ENCODE peak calls at places on chromosome 5, in four cellular contexts. One of them, this sample, is unnamed.

GRCh38 chr5:106171132-106171531 is 1499.6 kb downstream of the EFNA5 start:
- DNase-seq in IMR-90: no peak
- DNase-seq in GM12878: no peak
- DNase-seq in K562: no peak
- DNase-seq in this sample: peak

GRCh38 chr5:76742586-76742985 is 26.7 kb downstream of the F2R start:
- DNase-seq in IMR-90: peak
- DNase-seq in GM12878: no peak
- DNase-seq in K562: no peak
- DNase-seq in this sample: no peak

GRCh38 chr5:150122158-150122510 is 33.5 kb downstream of the PDGFRB start:
- DNase-seq in IMR-90: no peak
- DNase-seq in GM12878: no peak
- DNase-seq in K562: peak
- DNase-seq in this sample: no peak

GRCh38 chr5:178198706-178199105 is 5.6 kb upstream of the HNRNPAB start:
- DNase-seq in IMR-90: no peak
- DNase-seq in GM12878: no peak
- DNase-seq in K562: no peak
- DNase-seq in this sample: no peak

GRCh38 chr5:98927242-98927987 is 1.4 kb downstream of the CHD1 start:
- DNase-seq in IMR-90: peak
- DNase-seq in GM12878: no peak
- DNase-seq in K562: peak
- DNase-seq in this sample: peak

GRCh38 chr5:95925345-95925744 is 36.3 kb downstream of the ELL2 start:
- DNase-seq in IMR-90: no peak
- DNase-seq in GM12878: no peak
- DNase-seq in K562: no peak
- DNase-seq in this sample: no peak

GRCh38 chr5:143213231-143213850 is 190.1 kb downstream of the NR3C1 start:
- DNase-seq in IMR-90: peak
- DNase-seq in GM12878: no peak
- DNase-seq in K562: no peak
- DNase-seq in this sample: no peak

GRCh38 chr5:159504106-159504856 is 174.0 kb upstream of the IL12B start:
- DNase-seq in IMR-90: peak
- DNase-seq in GM12878: no peak
- DNase-seq in K562: no peak
- DNase-seq in this sample: no peak

GRCh38 chr5:73591698-73592501 is 26.4 kb downstream of the UTP15 start:
- DNase-seq in IMR-90: peak
- DNase-seq in GM12878: no peak
- DNase-seq in K562: no peak
- DNase-seq in this sample: peak

GRCh38 chr5:77518304-77518703 is 26.2 kb upstream of the WDR41 start:
- DNase-seq in IMR-90: peak
- DNase-seq in GM12878: no peak
- DNase-seq in K562: no peak
- DNase-seq in this sample: peak

GRCh38 chr5:115895821-115896220 is 54.1 kb downstream of the AP3S1 start:
- DNase-seq in IMR-90: peak
- DNase-seq in GM12878: no peak
- DNase-seq in K562: no peak
- DNase-seq in this sample: no peak

DNA sequence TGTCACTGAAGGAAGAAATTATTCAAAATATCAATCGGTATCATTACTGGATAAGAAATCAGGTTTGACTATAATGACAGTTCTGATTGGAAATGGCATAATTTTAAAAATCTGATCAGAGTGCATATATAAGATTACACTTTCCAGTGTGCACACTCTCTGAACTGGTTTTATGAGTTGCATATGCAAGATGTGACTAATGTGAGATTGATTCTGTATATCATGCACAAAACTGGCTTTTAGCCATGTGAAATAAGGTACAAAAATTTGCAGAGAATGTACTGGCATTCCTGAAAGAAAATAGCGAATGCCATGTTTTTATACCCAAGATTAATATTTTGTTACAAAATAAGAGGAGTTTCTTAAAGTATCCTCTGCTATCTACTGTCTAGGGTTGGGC is 70.6 kb downstream of the LNPEP start:
- DNase-seq in IMR-90: peak
- DNase-seq in GM12878: no peak
- DNase-seq in K562: no peak
- DNase-seq in this sample: no peak
- TF ChIP-seq CTCF in IMR-90: no peak
- TF ChIP-seq CTCF in GM12878: no peak
- TF ChIP-seq CTCF in K562: no peak
- TF ChIP-seq CTCF in this sample: no peak

DNA sequence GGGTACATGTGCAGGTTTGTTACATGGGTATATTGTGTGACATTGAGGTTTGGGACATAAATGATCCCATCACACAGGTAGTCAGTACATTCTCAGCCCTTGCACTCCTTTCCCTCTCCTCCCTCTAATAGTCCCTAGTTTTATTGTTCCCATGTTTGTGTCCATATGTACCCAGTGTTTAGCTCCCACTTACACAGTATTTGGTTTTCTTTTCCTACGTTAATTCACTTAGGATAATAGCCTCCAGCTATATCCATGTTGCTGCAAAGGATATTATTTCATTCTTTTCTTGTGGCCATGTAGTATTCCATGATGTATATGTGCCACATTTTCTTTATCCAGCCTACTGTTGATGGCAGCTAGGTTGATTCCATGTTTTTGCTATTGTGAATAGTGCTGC is 27.4 kb downstream of the CNOT6 start:
- DNase-seq in IMR-90: no peak
- DNase-seq in GM12878: no peak
- DNase-seq in K562: no peak
- DNase-seq in this sample: no peak
- TF ChIP-seq FOS in IMR-90: no peak
- TF ChIP-seq FOS in GM12878: no peak
- TF ChIP-seq FOS in K562: no peak
- TF ChIP-seq FOS in this sample: no peak

GRCh38 chr5:52693279-52693678 is 94.4 kb upstream of the ITGA1 start:
- DNase-seq in IMR-90: peak
- DNase-seq in GM12878: no peak
- DNase-seq in K562: no peak
- DNase-seq in this sample: peak
- TF ChIP-seq CTCF in IMR-90: peak
- TF ChIP-seq CTCF in GM12878: peak
- TF ChIP-seq CTCF in K562: peak
- TF ChIP-seq CTCF in this sample: peak

GRCh38 chr5:54207566-54207965 is 102.8 kb downstream of the ARL15 start:
- DNase-seq in IMR-90: no peak
- DNase-seq in GM12878: no peak
- DNase-seq in K562: no peak
- DNase-seq in this sample: no peak

GRCh38 chr5:54211912-54212311 is 98.5 kb downstream of the ARL15 start:
- DNase-seq in IMR-90: no peak
- DNase-seq in GM12878: no peak
- DNase-seq in K562: no peak
- DNase-seq in this sample: no peak

GRCh38 chr5:54206580-54207229 is 103.7 kb downstream of the ARL15 start:
- DNase-seq in IMR-90: no peak
- DNase-seq in GM12878: no peak
- DNase-seq in K562: no peak
- DNase-seq in this sample: no peak

GRCh38 chr5:54205453-54205852 is 104.9 kb downstream of the ARL15 start:
- DNase-seq in IMR-90: no peak
- DNase-seq in GM12878: no peak
- DNase-seq in K562: no peak
- DNase-seq in this sample: no peak

DNA sequence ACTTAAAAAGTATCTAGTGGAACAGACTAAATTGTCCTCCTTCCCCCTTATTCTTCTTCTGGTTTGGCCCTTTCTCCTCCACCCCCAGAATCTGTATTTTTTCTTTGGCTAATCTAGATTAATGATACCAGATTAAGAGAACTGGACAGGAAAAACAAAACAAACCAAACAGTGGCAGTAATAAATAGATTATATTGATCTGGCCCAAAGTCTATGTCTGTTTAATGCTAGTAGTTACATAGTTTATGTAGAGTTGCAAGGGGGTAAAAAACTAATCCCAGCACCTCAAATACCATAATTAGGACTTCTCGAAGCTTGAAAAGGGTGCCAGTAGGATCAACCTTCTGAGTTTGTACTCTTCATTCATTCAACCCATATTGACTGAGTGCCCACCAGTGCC is 104.5 kb downstream of the ARL15 start:
- DNase-seq in IMR-90: no peak
- DNase-seq in GM12878: no peak
- DNase-seq in K562: no peak
- DNase-seq in this sample: no peak
- TF ChIP-seq FOS in IMR-90: no peak
- TF ChIP-seq FOS in GM12878: no peak
- TF ChIP-seq FOS in K562: no peak
- TF ChIP-seq FOS in this sample: no peak

GRCh38 chr5:163269624-163270023 is 167.8 kb upstream of the CCNG1 start:
- DNase-seq in IMR-90: no peak
- DNase-seq in GM12878: no peak
- DNase-seq in K562: no peak
- DNase-seq in this sample: no peak
- TF ChIP-seq CTCF in IMR-90: no peak
- TF ChIP-seq CTCF in GM12878: peak
- TF ChIP-seq CTCF in K562: no peak
- TF ChIP-seq CTCF in this sample: no peak

GRCh38 chr5:111929261-111929660 is 172.3 kb upstream of the NREP start:
- DNase-seq in IMR-90: no peak
- DNase-seq in GM12878: no peak
- DNase-seq in K562: no peak
- DNase-seq in this sample: no peak
- TF ChIP-seq FOS in IMR-90: no peak
- TF ChIP-seq FOS in GM12878: no peak
- TF ChIP-seq FOS in K562: no peak
- TF ChIP-seq FOS in this sample: no peak

DNA sequence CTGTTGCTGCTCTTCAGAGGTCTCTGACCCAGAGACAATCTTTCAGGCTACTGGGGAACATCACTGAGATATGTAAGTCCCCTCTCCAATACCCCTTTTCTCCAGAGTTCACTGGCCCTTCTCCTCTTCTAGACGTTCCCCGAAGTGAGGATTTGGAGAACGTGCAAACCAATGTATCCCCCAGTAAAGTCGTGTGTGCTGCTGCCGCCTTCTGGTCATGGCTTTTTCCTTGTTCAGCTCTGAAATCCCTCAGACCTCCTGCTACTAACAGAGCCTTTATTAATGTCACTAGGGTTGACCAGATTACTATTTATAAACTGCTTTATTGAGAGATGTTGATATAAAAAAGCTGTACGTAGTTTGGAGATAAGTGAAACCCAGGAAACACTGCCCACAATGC is 1028.6 kb downstream of the CDH9 start:
- DNase-seq in IMR-90: no peak
- DNase-seq in GM12878: no peak
- DNase-seq in K562: no peak
- DNase-seq in this sample: no peak
- TF ChIP-seq CTCF in IMR-90: no peak
- TF ChIP-seq CTCF in GM12878: peak
- TF ChIP-seq CTCF in K562: no peak
- TF ChIP-seq CTCF in this sample: no peak

DNA sequence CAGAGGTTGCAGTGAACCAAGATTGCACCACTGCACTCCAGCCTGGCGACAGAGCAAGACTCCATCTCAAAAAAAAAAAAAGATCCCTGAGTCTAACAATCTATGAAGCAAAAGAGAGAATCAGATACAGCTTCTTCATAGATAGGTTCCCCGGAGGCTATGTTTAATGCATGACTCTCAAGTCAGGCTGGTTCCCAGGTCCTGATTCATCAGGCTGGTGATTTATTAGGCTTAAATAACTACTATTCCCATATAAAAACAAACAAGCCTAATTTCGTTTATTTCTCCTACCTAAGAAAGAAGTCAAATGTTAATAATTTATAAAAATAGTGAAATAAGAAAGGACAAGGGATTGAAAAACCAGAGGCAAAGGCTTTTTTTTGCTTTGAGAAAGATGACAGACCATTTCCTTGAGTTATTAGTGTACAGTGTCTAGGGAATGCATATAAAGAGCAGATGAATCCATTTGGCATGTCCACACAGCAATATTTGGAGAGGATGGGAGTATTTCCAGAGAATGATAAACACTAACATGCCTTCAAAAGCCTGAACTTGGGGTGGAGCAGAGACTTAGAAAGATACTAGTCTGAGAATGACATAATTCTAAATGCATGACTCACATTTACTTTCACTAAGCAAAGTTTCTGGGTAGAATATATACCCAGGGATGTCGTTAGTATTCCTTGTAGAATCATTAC is 115.3 kb downstream of the NREP start:
- DNase-seq in IMR-90: peak
- DNase-seq in GM12878: no peak
- DNase-seq in K562: no peak
- DNase-seq in this sample: no peak
- TF ChIP-seq FOS in IMR-90: peak
- TF ChIP-seq FOS in GM12878: no peak
- TF ChIP-seq FOS in K562: no peak
- TF ChIP-seq FOS in this sample: no peak

DNA sequence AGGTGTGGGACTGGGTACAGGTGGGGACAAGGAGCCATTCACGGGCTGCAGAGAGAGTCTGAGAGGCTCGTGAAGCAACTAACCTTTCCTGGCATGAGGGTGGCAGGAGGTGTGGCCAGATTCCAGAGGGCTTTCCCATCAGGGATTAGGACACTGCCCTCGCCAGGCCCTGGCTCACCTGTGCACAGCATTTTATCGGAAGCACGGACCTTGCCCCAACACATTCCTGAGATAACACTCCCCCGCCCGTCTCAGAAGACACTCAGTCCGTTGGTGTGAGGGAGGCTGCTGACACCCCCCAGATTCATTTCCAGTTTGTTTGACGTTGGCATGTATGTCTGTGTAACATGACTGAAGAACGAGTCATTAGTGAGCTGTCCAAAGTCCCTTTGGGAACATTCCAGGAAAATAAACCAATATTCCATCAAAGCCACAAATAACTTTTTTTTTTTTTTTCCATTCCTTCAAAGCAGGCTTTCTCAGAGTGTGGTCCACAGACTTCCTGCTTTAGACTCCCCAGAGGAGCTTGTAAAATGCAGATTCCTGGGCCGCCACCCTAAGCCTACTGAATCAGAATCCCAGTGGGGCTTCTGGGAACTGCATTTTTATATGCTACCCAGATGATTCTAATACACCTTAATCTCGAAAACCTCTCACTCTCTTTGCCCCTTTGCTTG is 23.4 kb downstream of the WWC1 start:
- DNase-seq in IMR-90: peak
- DNase-seq in GM12878: no peak
- DNase-seq in K562: no peak
- DNase-seq in this sample: no peak
- TF ChIP-seq CTCF in IMR-90: peak
- TF ChIP-seq CTCF in GM12878: no peak
- TF ChIP-seq CTCF in K562: no peak
- TF ChIP-seq CTCF in this sample: no peak